ENCODE peak calls at places on chromosome 7, in four cellular contexts. S is NT2/D1, O is left ventricle myocardium inferior, X is psoas muscle. I is an unnamed sample. For H3K4me1, the result is how much of the 10 kb centered on the place peaks cover.

GRCh38 chr7:2138146-2138765 is 94.5 kb downstream of the MAD1L1 start:
- DNase-seq in O (no peak), S (no peak), X (no peak), I (no peak)

GRCh38 chr7:26397786-26398435 is 106.2 kb downstream of the SNX10 start:
- DNase-seq in S (no peak), X (peak), O (peak), I (no peak)

GRCh38 chr7:156832195-156832877 is 60.6 kb downstream of the LMBR1 start:
- DNase-seq in O (no peak), X (no peak), S (no peak), I (no peak)

GRCh38 chr7:140223515-140224221 is 46.9 kb upstream of the KDM7A start:
- DNase-seq in X (no peak), O (no peak), S (no peak), I (no peak)

GRCh38 chr7:33849961-33850559 is 55.3 kb upstream of the BMPER start:
- DNase-seq in O (no peak), S (no peak), X (no peak), I (no peak)

GRCh38 chr7:72781631-72782030 is 46.4 kb downstream of the TYW1B start:
- DNase-seq in X (no peak), O (no peak), S (no peak), I (no peak)

GRCh38 chr7:5283421-5284303 is 919 bp downstream of the SLC29A4 start:
- DNase-seq in X (no peak), O (no peak), S (no peak), I (peak)

GRCh38 chr7:43647772-43648643 is 65.1 kb downstream of the STK17A start:
- DNase-seq in S (no peak), X (peak), O (peak), I (peak)

GRCh38 chr7:38222481-38223096 is 44.5 kb downstream of the STARD3NL start:
- DNase-seq in O (no peak), X (no peak), S (peak), I (peak)

DNA sequence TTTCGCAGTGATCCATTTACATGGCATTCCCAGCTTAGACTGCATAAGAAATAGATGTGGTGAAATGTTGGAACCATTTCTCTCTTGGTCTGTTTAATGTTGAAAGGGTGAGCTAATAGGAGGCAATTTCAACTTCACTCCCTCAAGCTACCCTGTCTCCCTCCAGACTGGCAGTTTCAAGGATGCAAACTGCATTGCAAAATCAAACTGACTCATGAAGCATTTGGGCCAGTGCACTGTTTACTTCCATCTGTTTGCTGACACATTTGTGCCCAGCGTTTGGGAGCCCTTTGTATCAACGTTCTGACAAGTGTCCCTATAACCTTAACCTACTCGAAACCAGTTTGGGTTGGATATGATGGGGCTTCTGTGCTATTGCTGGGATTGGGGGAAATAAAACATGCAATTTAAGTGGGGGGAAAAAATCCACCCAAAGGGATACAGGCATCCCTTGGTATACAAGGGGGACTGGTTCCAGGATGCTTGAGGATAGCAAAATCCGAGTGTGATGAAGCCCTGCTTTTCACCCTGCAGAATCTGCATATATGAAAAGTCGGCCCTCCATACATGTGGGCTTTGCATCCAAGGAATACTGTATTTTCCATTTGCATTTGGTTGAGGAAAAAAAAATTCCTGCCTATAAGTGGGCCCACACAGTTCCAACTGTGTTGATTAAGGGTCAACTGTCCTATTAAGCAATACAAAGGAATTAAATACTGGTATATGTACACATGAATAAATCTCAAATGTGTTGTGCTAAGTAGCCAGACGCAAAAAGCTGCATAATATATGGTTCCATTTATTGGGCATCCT is 15.6 kb downstream of the RHEB start:
- DNase-seq in S (no peak), O (no peak), X (peak), I (no peak)
- H3K4me1 ChIP-seq in S (under half), O (half or more), X (half or more), I (under half)

DNA sequence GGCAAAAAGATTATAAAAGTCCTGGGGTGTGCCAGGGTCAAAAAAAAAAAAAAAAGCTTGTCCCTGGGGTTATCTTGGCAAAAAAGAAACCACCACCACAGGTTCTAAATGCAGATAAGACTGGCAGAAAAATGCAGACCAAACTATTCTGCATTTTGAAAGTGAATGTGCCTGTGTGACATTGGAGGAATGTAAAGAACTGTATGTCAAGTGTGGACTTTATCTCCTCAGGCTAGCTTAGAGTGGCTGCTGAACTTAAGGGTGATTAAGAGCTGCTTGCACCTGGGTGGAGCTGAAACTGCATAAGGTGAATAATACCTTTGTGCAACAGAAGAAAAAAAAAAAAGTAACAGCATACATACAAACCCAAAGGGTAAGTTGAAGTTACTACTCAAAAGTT is 1.3 kb upstream of the NAPEPLD start:
- DNase-seq in S (no peak), O (no peak), X (no peak), I (no peak)
- H3K4me3 ChIP-seq in S (no peak), O (no peak), X (peak), I (no peak)

DNA sequence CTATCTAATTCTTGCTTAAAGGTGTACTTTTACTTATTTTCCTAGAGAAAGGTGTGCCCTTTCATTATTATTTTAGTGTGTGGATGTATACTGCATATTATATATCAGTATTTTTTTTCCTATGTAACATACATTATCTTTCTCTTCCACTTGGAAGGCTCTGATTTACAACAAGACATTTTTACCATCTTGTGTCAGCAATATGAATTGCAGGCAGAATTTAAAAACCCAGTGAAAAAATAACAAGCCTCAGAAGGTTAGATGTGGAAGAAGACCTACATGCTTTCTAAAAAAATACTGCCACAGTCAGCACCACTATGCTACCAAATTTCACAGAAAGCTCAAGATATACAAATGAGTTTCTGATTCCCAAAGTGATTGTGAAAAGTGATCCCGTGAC is 327.7 kb upstream of the STEAP1 start:
- DNase-seq in S (no peak), O (no peak), X (no peak), I (no peak)
- H3K4me1 ChIP-seq in S (under half), O (under half), X (under half), I (under half)

DNA sequence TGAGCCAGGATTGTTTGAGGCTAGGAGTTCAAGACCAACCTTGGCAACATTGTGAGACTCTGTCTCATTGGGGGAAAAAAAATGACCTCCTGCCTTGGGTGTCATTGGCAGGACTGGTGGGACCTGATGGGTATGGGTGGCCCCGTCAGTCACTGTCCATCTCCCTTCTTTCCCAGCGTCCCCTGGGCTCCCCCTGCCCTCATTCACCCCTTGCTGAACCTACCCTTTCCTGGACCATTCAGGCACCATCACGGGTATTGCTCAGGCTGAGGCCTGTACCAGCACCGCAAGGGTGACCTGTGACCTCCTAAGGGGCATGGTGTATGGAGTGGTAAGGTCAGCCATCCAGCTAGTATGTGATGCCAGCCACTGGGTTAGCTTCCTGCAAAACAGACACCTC is 19.4 kb downstream of the ASL start:
- DNase-seq in S (no peak), O (no peak), X (no peak), I (no peak)
- H3K4me3 ChIP-seq in S (no peak), O (no peak), X (no peak), I (no peak)

GRCh38 chr7:22588396-22588795 is 88.4 kb upstream of the STEAP1B start:
- DNase-seq in O (no peak), S (no peak), X (no peak), I (no peak)

GRCh38 chr7:22586806-22587180 is 86.8 kb upstream of the STEAP1B start:
- DNase-seq in S (peak), X (no peak), O (no peak), I (peak)

GRCh38 chr7:22587322-22587721 is 87.3 kb upstream of the STEAP1B start:
- DNase-seq in S (no peak), X (no peak), O (no peak), I (no peak)

GRCh38 chr7:22584179-22584578 is 84.2 kb upstream of the STEAP1B start:
- DNase-seq in S (no peak), O (no peak), X (no peak), I (no peak)

DNA sequence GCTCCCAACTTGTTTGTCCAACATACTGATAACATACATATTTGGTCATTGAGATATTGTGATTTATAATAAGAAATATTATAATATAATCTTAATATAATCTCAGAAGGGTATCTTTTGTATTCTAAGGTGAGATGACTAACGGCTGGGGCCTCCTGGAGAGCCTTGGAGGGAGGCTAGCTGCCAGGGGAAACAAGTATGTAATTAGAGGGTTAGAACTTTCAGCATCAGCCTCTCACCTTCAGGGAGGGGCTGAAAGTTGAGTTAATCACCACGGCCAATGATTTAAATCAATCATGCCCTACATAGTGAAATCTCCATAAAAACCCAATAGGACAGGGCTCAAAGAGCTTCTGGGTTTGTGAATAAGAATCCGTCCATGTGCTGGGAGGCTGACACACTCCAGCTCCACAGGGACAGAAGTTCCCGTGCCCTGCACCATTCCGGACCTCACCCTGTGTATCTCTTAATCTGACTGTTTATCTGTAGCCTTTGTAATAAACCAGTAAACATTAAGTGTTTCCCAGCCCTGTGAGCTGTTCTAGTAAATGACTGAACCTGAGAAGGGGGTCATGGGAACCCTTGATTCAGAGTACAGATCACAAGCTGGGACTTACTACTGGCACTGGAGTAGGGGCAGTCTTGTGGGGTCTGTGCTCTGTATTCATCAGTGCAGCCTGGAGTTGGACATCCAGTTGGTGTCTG is 86.3 kb upstream of the STEAP1B start:
- DNase-seq in S (no peak), X (no peak), O (no peak), I (no peak)
- H3K4me1 ChIP-seq in S (under half), X (under half), O (half or more), I (under half)

GRCh38 chr7:154899893-154900292 is 103.0 kb downstream of the PAXIP1 start:
- DNase-seq in X (no peak), S (no peak), O (no peak), I (no peak)
- H3K4me3 ChIP-seq in X (no peak), S (no peak), O (no peak), I (no peak)

DNA sequence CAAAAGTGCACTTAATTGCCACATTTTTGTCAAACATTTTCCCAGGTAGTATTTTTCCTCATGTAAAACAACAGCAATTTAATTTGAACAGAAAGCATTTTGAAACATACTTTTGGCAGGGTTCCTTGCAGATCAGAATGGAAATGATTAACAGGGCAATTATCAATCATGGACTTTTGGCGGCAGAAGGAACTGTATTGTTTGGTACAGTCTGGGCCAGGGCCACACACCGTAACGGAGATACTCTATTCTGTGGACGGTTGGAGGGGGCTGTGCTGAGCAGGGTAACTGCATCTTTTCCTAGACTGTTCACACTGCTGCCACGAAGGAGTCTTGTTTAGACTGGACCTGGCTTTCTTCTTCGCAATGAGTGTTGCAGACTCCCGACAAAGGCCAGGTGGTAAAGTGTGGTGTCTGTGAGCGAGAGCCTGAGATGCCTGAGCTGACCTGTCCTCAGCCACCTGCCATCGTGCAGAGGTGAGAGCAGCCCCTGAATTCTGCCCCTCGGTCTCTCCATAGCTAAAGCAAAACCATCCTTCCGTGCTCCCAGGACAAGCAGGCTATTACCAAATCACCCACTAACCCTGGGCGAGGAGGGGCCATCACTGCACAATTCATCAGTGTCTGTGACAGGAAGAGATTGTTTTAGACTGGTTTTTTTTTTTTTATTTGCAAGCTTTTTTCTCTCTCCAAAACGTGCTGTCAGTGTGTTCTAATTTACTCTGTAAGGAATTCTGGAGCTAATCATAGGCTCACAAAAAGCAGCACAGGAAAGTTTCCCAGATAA is 62.4 kb downstream of the EGFR start:
- DNase-seq in S (no peak), X (no peak), O (no peak), I (no peak)
- H3K4me1 ChIP-seq in S (under half), X (under half), O (under half), I (under half)

GRCh38 chr7:113610572-113610971 is 308.2 kb downstream of the PPP1R3A start:
- DNase-seq in O (no peak), S (no peak), X (no peak), I (no peak)

GRCh38 chr7:113606325-113606724 is 312.5 kb downstream of the PPP1R3A start:
- DNase-seq in S (no peak), X (no peak), O (no peak), I (no peak)

GRCh38 chr7:113608786-113609185 is 310.0 kb downstream of the PPP1R3A start:
- DNase-seq in S (no peak), O (no peak), X (no peak), I (no peak)
- H3K4me3 ChIP-seq in S (no peak), O (no peak), X (no peak), I (no peak)

GRCh38 chr7:126441745-126442144 is 811.0 kb downstream of the GRM8 start:
- DNase-seq in S (no peak), O (no peak), X (no peak), I (no peak)

GRCh38 chr7:126449621-126450268 is 803.0 kb downstream of the GRM8 start:
- DNase-seq in O (no peak), X (no peak), S (no peak), I (no peak)

GRCh38 chr7:126447984-126448383 is 804.8 kb downstream of the GRM8 start:
- DNase-seq in O (no peak), X (no peak), S (no peak), I (peak)

GRCh38 chr7:126443951-126444350 is 808.8 kb downstream of the GRM8 start:
- DNase-seq in S (no peak), O (no peak), X (no peak), I (no peak)

GRCh38 chr7:126445991-126446390 is 806.8 kb downstream of the GRM8 start:
- DNase-seq in X (no peak), S (no peak), O (no peak), I (no peak)
- H3K4me1 ChIP-seq in X (under half), S (under half), O (under half), I (under half)

GRCh38 chr7:143901710-143902587 is at the start of gene TCAF1:
- DNase-seq in X (peak), S (peak), O (peak), I (peak)

GRCh38 chr7:143896667-143897066 is 5.3 kb downstream of the TCAF1 start:
- DNase-seq in S (no peak), X (no peak), O (no peak), I (no peak)

GRCh38 chr7:143898810-143899209 is 3.2 kb downstream of the TCAF1 start:
- DNase-seq in S (no peak), O (no peak), X (no peak), I (no peak)

GRCh38 chr7:143901360-143901709 is 641 bp downstream of the TCAF1 start:
- DNase-seq in O (peak), X (peak), S (peak), I (no peak)

GRCh38 chr7:143900230-143900766 is 1.7 kb downstream of the TCAF1 start:
- DNase-seq in O (no peak), S (no peak), X (peak), I (peak)
- H3K4me3 ChIP-seq in O (peak), S (peak), X (peak), I (peak)

I was measured in HAP-1.